ENCODE peak calls at places on chromosomes 16 and 17, in six cellular contexts. J, L, G, T, I and W are unnamed samples.

GRCh38 chr16:53898993-53899392 is 195.0 kb downstream of the FTO start:
- DNase-seq in I (no peak), G (no peak), J (no peak), T (no peak), L (peak), W (no peak)

GRCh38 chr17:21452377-21453143 is 76.4 kb downstream of the KCNJ12 start:
- DNase-seq in L (peak), I (peak), J (peak), T (no peak), G (peak), W (no peak)

GRCh38 chr17:63681530-63681929 is 18.4 kb downstream of the LIMD2 start:
- DNase-seq in I (no peak), G (no peak), L (no peak), T (no peak), J (no peak), W (no peak)

GRCh38 chr17:61076649-61077048 is 323.0 kb upstream of the TBX2 start:
- DNase-seq in I (peak), J (no peak), L (peak), T (no peak), G (no peak), W (no peak)

GRCh38 chr16:19542138-19542821 is 13.2 kb upstream of the VPS35L start:
- DNase-seq in J (no peak), L (no peak), T (no peak), I (no peak), G (no peak), W (no peak)

GRCh38 chr16:56087636-56088035 is 103.7 kb upstream of the GNAO1 start:
- DNase-seq in G (no peak), J (no peak), I (no peak), L (no peak), T (no peak), W (no peak)

GRCh38 chr17:49952912-49953497 is 16.0 kb upstream of the DLX4 start:
- DNase-seq in J (no peak), G (no peak), I (no peak), L (no peak), T (no peak), W (no peak)

GRCh38 chr16:85330694-85331188 is 218.5 kb upstream of the CIBAR2 start:
- DNase-seq in T (no peak), G (peak), I (peak), L (peak), J (no peak), W (no peak)

GRCh38 chr17:75688209-75688771 is 21.2 kb downstream of the SAP30BP start:
- DNase-seq in I (no peak), L (peak), G (no peak), T (no peak), J (peak), W (no peak)

GRCh38 chr17:67629963-67630320 is 87.8 kb upstream of the NOL11 start:
- DNase-seq in G (no peak), I (peak), J (no peak), L (peak), T (no peak), W (no peak)

GRCh38 chr17:20992987-20993862 is 49.6 kb downstream of the USP22 start:
- DNase-seq in G (peak), I (peak), J (peak), L (peak), T (peak), W (peak)

GRCh38 chr17:80637286-80637703 is 92.7 kb downstream of the RPTOR start:
- DNase-seq in G (no peak), I (no peak), T (no peak), L (no peak), J (no peak), W (no peak)

GRCh38 chr17:59327891-59328290 is 3.6 kb upstream of the YPEL2 start:
- DNase-seq in J (no peak), I (no peak), L (peak), G (no peak), T (no peak), W (no peak)

GRCh38 chr17:47850692-47851573 is at the start of gene SP6:
- DNase-seq in I (no peak), L (peak), G (peak), T (peak), J (peak), W (peak)

GRCh38 chr16:50866806-50867205 is 124.9 kb downstream of the CYLD start:
- DNase-seq in L (no peak), G (no peak), I (no peak), T (no peak), J (no peak), W (no peak)

GRCh38 chr17:44871546-44871945 is 23.9 kb downstream of the HIGD1B start:
- DNase-seq in T (no peak), L (no peak), J (no peak), G (no peak), I (no peak), W (no peak)

GRCh38 chr17:75779987-75780889 is 4.4 kb upstream of the UNK start:
- DNase-seq in I (no peak), J (no peak), L (no peak), G (no peak), T (no peak), W (no peak)

GRCh38 chr16:635573-636205 is 416 bp downstream of the METTL26 start:
- DNase-seq in I (no peak), J (peak), T (no peak), L (no peak), G (no peak), W (no peak)

GRCh38 chr17:8345951-8346665 is 6.5 kb downstream of the ODF4 start:
- DNase-seq in T (no peak), L (no peak), G (no peak), I (no peak), J (no peak), W (no peak)

GRCh38 chr17:41844971-41845370 is 7.3 kb downstream of the KLHL10 start:
- DNase-seq in L (no peak), I (no peak), T (no peak), G (no peak), J (no peak), W (no peak)

GRCh38 chr17:12269751-12270150 is 249.1 kb downstream of the MAP2K4 start:
- DNase-seq in J (no peak), G (no peak), L (no peak), I (no peak), T (no peak), W (no peak)

GRCh38 chr17:76246080-76247066 is 6.1 kb upstream of the RNF157 start:
- DNase-seq in T (peak), L (no peak), J (no peak), G (no peak), I (no peak), W (no peak)

GRCh38 chr17:31857920-31858646 is 961 bp downstream of the COPRS start:
- DNase-seq in L (no peak), I (no peak), T (no peak), G (no peak), J (no peak), W (no peak)

GRCh38 chr16:70433456-70434103 is 5.3 kb downstream of the ST3GAL2 start:
- DNase-seq in I (no peak), T (no peak), J (no peak), L (peak), G (no peak), W (no peak)

GRCh38 chr16:48499822-48500440 is 110.0 kb downstream of the N4BP1 start:
- DNase-seq in L (peak), J (no peak), T (no peak), G (peak), I (peak), W (no peak)

GRCh38 chr16:67803894-67804293 is 2.5 kb downstream of the RANBP10 start:
- DNase-seq in L (no peak), G (no peak), T (no peak), J (peak), I (no peak), W (peak)

GRCh38 chr17:75588546-75589016 is 981 bp downstream of the MYO15B start:
- DNase-seq in T (no peak), I (no peak), L (no peak), G (no peak), J (no peak), W (no peak)

GRCh38 chr16:75250089-75250808 is 1.2 kb downstream of the BCAR1 start:
- DNase-seq in L (no peak), T (no peak), G (no peak), J (no peak), I (no peak), W (no peak)

GRCh38 chr17:55110521-55110920 is 142.0 kb downstream of the STXBP4 start:
- DNase-seq in I (no peak), L (no peak), G (no peak), T (no peak), J (no peak), W (no peak)

GRCh38 chr16:88479795-88480760 is 27.0 kb downstream of the ZFPM1 start:
- DNase-seq in J (peak), G (no peak), T (no peak), I (no peak), L (no peak), W (peak)

GRCh38 chr16:85752511-85753420 is 1.9 kb upstream of the C16orf74 start:
- DNase-seq in L (peak), G (no peak), I (no peak), J (no peak), T (no peak), W (peak)

GRCh38 chr17:4364622-4365041 is 1.8 kb downstream of the UBE2G1 start:
- DNase-seq in J (peak), I (no peak), L (no peak), T (no peak), G (no peak), W (no peak)

GRCh38 chr17:15263206-15263579 is 1.9 kb downstream of the PMP22 start:
- DNase-seq in L (peak), T (no peak), J (peak), I (peak), G (no peak), W (no peak)

GRCh38 chr17:21177854-21178600 is 35.9 kb downstream of the TMEM11 start:
- DNase-seq in I (no peak), T (no peak), J (no peak), G (no peak), L (no peak), W (no peak)

GRCh38 chr17:66347661-66348604 is 45.5 kb downstream of the PRKCA start:
- DNase-seq in I (no peak), G (no peak), J (no peak), L (peak), T (no peak), W (no peak)

GRCh38 chr17:80996422-80997305 is 5.0 kb downstream of the CHMP6 start:
- DNase-seq in T (no peak), G (no peak), I (no peak), J (peak), L (no peak), W (no peak)

DNA sequence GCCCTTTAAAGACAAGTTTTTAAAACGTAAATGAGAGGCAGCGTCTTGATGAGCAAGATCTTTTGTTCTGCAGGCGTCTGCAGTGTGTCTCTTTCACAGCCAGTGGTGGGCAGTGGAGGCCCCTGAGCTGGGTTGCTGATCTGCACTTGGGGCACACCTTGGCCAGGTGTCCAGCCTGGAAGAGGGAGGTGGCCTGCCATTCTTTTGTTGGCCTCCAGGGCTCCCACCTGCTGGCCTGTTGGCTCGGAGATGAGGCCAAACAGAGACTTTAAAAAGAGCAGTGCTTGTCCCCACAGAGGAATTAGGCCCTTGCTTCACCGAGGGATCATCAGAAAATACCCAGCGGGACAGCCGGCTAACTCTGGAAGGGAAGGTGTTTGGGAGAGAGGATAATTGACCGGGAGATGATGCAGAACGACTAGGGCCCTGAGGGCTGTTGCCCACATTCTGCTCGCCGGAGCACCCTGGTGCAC is 145.9 kb upstream of the PLCG2 start:
- DNase-seq in L (no peak), I (no peak), J (no peak), G (no peak), T (peak), W (no peak)
- TF ChIP-seq CTCF in L (peak), I (no peak), J (no peak), G (peak), T (peak), W (no peak)

GRCh38 chr17:28472871-28473497 is 460 bp upstream of the SLC13A2 start:
- DNase-seq in J (no peak), L (no peak), I (no peak), G (no peak), T (no peak), W (no peak)
- TF ChIP-seq CTCF in J (no peak), L (no peak), I (no peak), G (no peak), T (no peak), W (no peak)

GRCh38 chr17:43368740-43369506 is 29.9 kb upstream of the ARL4D start:
- DNase-seq in J (peak), G (no peak), L (peak), T (peak), I (peak), W (peak)
- TF ChIP-seq CTCF in J (no peak), G (peak), L (no peak), T (no peak), I (peak), W (no peak)

GRCh38 chr16:61834082-61834481 is 202.2 kb downstream of the CDH8 start:
- DNase-seq in T (no peak), G (no peak), I (no peak), J (no peak), L (peak), W (no peak)

GRCh38 chr16:61836804-61837398 is 199.3 kb downstream of the CDH8 start:
- DNase-seq in I (no peak), G (no peak), L (peak), T (no peak), J (no peak), W (no peak)

GRCh38 chr16:61829631-61830030 is 206.6 kb downstream of the CDH8 start:
- DNase-seq in G (no peak), L (no peak), I (no peak), J (no peak), T (no peak), W (no peak)

DNA sequence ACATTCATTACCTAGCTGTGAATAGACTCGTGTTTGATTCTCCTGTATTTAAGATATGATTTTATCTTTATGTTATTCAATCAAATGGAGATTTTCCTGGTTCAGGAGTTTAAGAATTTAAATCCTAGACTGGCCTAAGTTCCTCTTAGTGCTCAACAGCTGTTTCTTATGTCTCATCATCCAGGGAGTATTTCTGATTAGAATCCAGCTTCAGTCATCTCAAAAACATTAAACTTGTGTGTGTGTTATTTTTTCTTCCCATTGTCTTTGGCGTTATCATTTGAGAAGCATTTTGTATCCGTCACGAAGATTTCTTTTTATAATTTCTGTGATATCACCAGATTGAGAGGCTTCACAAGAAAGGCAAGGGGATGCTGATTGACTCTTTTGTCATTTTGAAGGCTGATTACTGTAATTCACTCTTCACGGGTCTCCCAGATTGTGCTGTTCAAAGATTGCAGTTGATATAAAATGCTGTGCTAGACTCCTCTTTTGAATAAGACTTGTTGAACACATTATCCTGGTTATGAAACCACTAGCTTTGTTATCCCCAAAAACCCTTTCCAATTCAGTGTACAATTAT is 204.8 kb downstream of the CDH8 start:
- DNase-seq in I (no peak), J (no peak), G (no peak), L (peak), T (no peak), W (no peak)
- TF ChIP-seq CTCF in I (no peak), J (no peak), G (no peak), L (no peak), T (no peak), W (no peak)

GRCh38 chr16:2196162-2196980 is at the start of gene CASKIN1:
- DNase-seq in L (no peak), I (no peak), J (no peak), T (no peak), G (no peak), W (no peak)

GRCh38 chr16:2197765-2198164 is 1.4 kb upstream of the CASKIN1 start:
- DNase-seq in G (no peak), J (no peak), I (no peak), L (no peak), T (no peak), W (no peak)

GRCh38 chr16:2195316-2196161 is 866 bp downstream of the CASKIN1 start:
- DNase-seq in J (no peak), I (no peak), G (no peak), L (no peak), T (no peak), W (no peak)

GRCh38 chr16:2198283-2198682 is 1.9 kb upstream of the CASKIN1 start:
- DNase-seq in G (no peak), L (no peak), J (no peak), I (no peak), T (no peak), W (no peak)

DNA sequence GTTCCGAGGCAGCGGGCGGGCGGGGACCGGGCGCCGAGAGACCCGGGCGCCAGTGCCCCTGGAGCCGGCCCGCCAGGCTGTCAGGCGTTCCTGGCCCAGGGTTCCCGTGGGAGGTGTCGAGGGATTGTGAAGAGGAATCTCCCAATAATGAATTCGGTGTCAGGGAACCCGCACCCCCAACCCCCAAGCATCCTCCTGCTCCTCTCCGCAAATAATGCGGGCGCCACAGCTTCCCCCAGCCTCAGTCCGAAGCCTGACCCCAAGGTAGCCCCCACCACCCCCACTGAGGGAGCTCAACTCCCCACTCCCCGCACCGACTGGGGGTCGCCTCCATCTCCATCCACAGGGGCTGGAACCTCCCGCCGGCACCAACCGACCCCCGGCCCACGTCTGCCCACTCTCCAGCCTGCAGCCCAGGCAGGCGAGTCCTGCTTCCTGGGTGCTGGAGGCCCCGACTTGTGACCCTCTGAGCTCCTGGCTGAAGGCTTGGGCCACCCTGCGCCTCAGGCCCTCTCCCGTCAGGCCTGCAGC is 641 bp upstream of the CASKIN1 start:
- DNase-seq in T (no peak), J (no peak), L (no peak), G (no peak), I (no peak), W (no peak)
- TF ChIP-seq CTCF in T (no peak), J (no peak), L (no peak), G (no peak), I (no peak), W (no peak)

GRCh38 chr16:89507834-89508590 is at the start of gene SPG7:
- DNase-seq in J (peak), T (peak), L (peak), I (peak), G (no peak), W (peak)
- TF ChIP-seq CTCF in J (no peak), T (no peak), L (no peak), I (no peak), G (no peak), W (no peak)

GRCh38 chr16:2152695-2153506 is 2.7 kb upstream of the TRAF7 start:
- DNase-seq in L (peak), G (no peak), I (no peak), J (peak), T (no peak), W (no peak)
- TF ChIP-seq CTCF in L (no peak), G (no peak), I (no peak), J (no peak), T (no peak), W (no peak)

GRCh38 chr17:2030779-2031163 is 818 bp downstream of the DPH1 start:
- DNase-seq in T (no peak), I (no peak), G (no peak), L (no peak), J (no peak), W (peak)

GRCh38 chr17:2034157-2034556 is 4.2 kb downstream of the DPH1 start:
- DNase-seq in T (no peak), L (no peak), J (no peak), I (no peak), G (no peak), W (no peak)

GRCh38 chr17:2035549-2036490 is 5.9 kb downstream of the DPH1 start:
- DNase-seq in G (no peak), T (no peak), L (no peak), I (no peak), J (no peak), W (no peak)

GRCh38 chr17:2034806-2035548 is 5.0 kb downstream of the DPH1 start:
- DNase-seq in L (peak), J (no peak), G (no peak), T (no peak), I (no peak), W (no peak)

GRCh38 chr17:2033128-2033527 is 3.2 kb downstream of the DPH1 start:
- DNase-seq in L (no peak), I (no peak), J (no peak), G (no peak), T (no peak), W (no peak)
- TF ChIP-seq CTCF in L (no peak), I (no peak), J (no peak), G (no peak), T (no peak), W (no peak)